ENCODE peak calls at places on chromosomes 5 and 9, in ten cellular contexts. One of them, this sample, is unnamed.

GRCh38 chr5:1288439-1289335 is 6.2 kb downstream of the TERT start:
- DNase-seq in IMR-90: no peak
- DNase-seq in AG09309: no peak
- DNase-seq in kidney epithelial cell: no peak
- DNase-seq in cardiac muscle cell: no peak
- DNase-seq in mucosa of descending colon: no peak
- DNase-seq in GM20000: no peak
- DNase-seq in body of pancreas: no peak
- DNase-seq in progenitor cell of endocrine pancreas: no peak
- DNase-seq in A549: no peak
- DNase-seq in this sample: no peak

GRCh38 chr5:90231688-90232087 is 177.9 kb downstream of the CETN3 start:
- DNase-seq in IMR-90: no peak
- DNase-seq in AG09309: no peak
- DNase-seq in kidney epithelial cell: no peak
- DNase-seq in cardiac muscle cell: no peak
- DNase-seq in mucosa of descending colon: no peak
- DNase-seq in GM20000: no peak
- DNase-seq in body of pancreas: no peak
- DNase-seq in progenitor cell of endocrine pancreas: no peak
- DNase-seq in A549: no peak
- DNase-seq in this sample: no peak

GRCh38 chr9:112747094-112747493 is 3.5 kb upstream of the SNX30 start:
- DNase-seq in IMR-90: no peak
- DNase-seq in AG09309: no peak
- DNase-seq in kidney epithelial cell: no peak
- DNase-seq in cardiac muscle cell: no peak
- DNase-seq in mucosa of descending colon: no peak
- DNase-seq in GM20000: no peak
- DNase-seq in body of pancreas: no peak
- DNase-seq in progenitor cell of endocrine pancreas: no peak
- DNase-seq in A549: no peak
- DNase-seq in this sample: no peak

GRCh38 chr5:2754621-2755370 is 3.3 kb upstream of the IRX2 start:
- DNase-seq in IMR-90: no peak
- DNase-seq in AG09309: no peak
- DNase-seq in kidney epithelial cell: no peak
- DNase-seq in cardiac muscle cell: peak; percentile 75
- DNase-seq in mucosa of descending colon: no peak
- DNase-seq in GM20000: no peak
- DNase-seq in body of pancreas: no peak
- DNase-seq in progenitor cell of endocrine pancreas: no peak
- DNase-seq in A549: no peak
- DNase-seq in this sample: no peak

GRCh38 chr9:113143432-113144227 is 7.2 kb upstream of the SLC31A2 start:
- DNase-seq in IMR-90: no peak
- DNase-seq in AG09309: no peak
- DNase-seq in kidney epithelial cell: no peak
- DNase-seq in cardiac muscle cell: no peak
- DNase-seq in mucosa of descending colon: no peak
- DNase-seq in GM20000: no peak
- DNase-seq in body of pancreas: no peak
- DNase-seq in progenitor cell of endocrine pancreas: no peak
- DNase-seq in A549: no peak
- DNase-seq in this sample: no peak

GRCh38 chr9:28163619-28164018 is 590.3 kb upstream of the C9orf72 start:
- DNase-seq in IMR-90: no peak
- DNase-seq in AG09309: no peak
- DNase-seq in kidney epithelial cell: no peak
- DNase-seq in cardiac muscle cell: no peak
- DNase-seq in mucosa of descending colon: no peak
- DNase-seq in GM20000: no peak
- DNase-seq in body of pancreas: no peak
- DNase-seq in progenitor cell of endocrine pancreas: no peak
- DNase-seq in A549: no peak
- DNase-seq in this sample: no peak

GRCh38 chr5:41336471-41336870 is 123.1 kb upstream of the C6 start:
- DNase-seq in IMR-90: no peak
- DNase-seq in AG09309: no peak
- DNase-seq in kidney epithelial cell: no peak
- DNase-seq in cardiac muscle cell: no peak
- DNase-seq in mucosa of descending colon: no peak
- DNase-seq in GM20000: no peak
- DNase-seq in body of pancreas: no peak
- DNase-seq in progenitor cell of endocrine pancreas: no peak
- DNase-seq in A549: no peak
- DNase-seq in this sample: no peak

GRCh38 chr5:170860818-170861217 is 1.0 kb upstream of the RANBP17 start:
- DNase-seq in IMR-90: no peak
- DNase-seq in AG09309: no peak
- DNase-seq in kidney epithelial cell: no peak
- DNase-seq in cardiac muscle cell: no peak
- DNase-seq in mucosa of descending colon: no peak
- DNase-seq in GM20000: no peak
- DNase-seq in body of pancreas: no peak
- DNase-seq in progenitor cell of endocrine pancreas: no peak
- DNase-seq in A549: no peak
- DNase-seq in this sample: no peak

GRCh38 chr9:74887981-74888370 is 255 bp upstream of the TRPM6 start:
- DNase-seq in IMR-90: no peak
- DNase-seq in AG09309: no peak
- DNase-seq in kidney epithelial cell: no peak
- DNase-seq in cardiac muscle cell: no peak
- DNase-seq in mucosa of descending colon: no peak
- DNase-seq in GM20000: no peak
- DNase-seq in body of pancreas: no peak
- DNase-seq in progenitor cell of endocrine pancreas: no peak
- DNase-seq in A549: no peak
- DNase-seq in this sample: no peak

GRCh38 chr5:112174959-112175594 is 244.0 kb downstream of the EPB41L4A start:
- DNase-seq in IMR-90: peak; percentile 26
- DNase-seq in AG09309: no peak
- DNase-seq in kidney epithelial cell: no peak
- DNase-seq in cardiac muscle cell: peak; percentile 74
- DNase-seq in mucosa of descending colon: peak; percentile 64
- DNase-seq in GM20000: peak; percentile 52
- DNase-seq in body of pancreas: peak; percentile 29
- DNase-seq in progenitor cell of endocrine pancreas: no peak
- DNase-seq in A549: peak; percentile 47
- DNase-seq in this sample: no peak

GRCh38 chr9:104843644-104844226 is 79.8 kb downstream of the NIPSNAP3B start:
- DNase-seq in IMR-90: no peak
- DNase-seq in AG09309: no peak
- DNase-seq in kidney epithelial cell: no peak
- DNase-seq in cardiac muscle cell: no peak
- DNase-seq in mucosa of descending colon: no peak
- DNase-seq in GM20000: no peak
- DNase-seq in body of pancreas: no peak
- DNase-seq in progenitor cell of endocrine pancreas: no peak
- DNase-seq in A549: no peak
- DNase-seq in this sample: no peak

GRCh38 chr9:37486256-37486615 is 488 bp downstream of the POLR1E start:
- DNase-seq in IMR-90: no peak
- DNase-seq in AG09309: no peak
- DNase-seq in kidney epithelial cell: no peak
- DNase-seq in cardiac muscle cell: no peak
- DNase-seq in mucosa of descending colon: no peak
- DNase-seq in GM20000: no peak
- DNase-seq in body of pancreas: no peak
- DNase-seq in progenitor cell of endocrine pancreas: no peak
- DNase-seq in A549: no peak
- DNase-seq in this sample: no peak

GRCh38 chr9:37485389-37486255 is at the start of gene POLR1E:
- DNase-seq in IMR-90: peak; percentile 89
- DNase-seq in AG09309: no peak
- DNase-seq in kidney epithelial cell: peak; percentile 79
- DNase-seq in cardiac muscle cell: peak; percentile 97
- DNase-seq in mucosa of descending colon: peak; percentile 98
- DNase-seq in GM20000: peak; percentile 98
- DNase-seq in body of pancreas: peak; percentile 98
- DNase-seq in progenitor cell of endocrine pancreas: peak; percentile 89
- DNase-seq in A549: peak; percentile 99
- DNase-seq in this sample: peak; percentile 43

GRCh38 chr9:37476930-37477329 is 8.8 kb upstream of the POLR1E start:
- DNase-seq in IMR-90: no peak
- DNase-seq in AG09309: no peak
- DNase-seq in kidney epithelial cell: no peak
- DNase-seq in cardiac muscle cell: no peak
- DNase-seq in mucosa of descending colon: no peak
- DNase-seq in GM20000: no peak
- DNase-seq in body of pancreas: no peak
- DNase-seq in progenitor cell of endocrine pancreas: no peak
- DNase-seq in A549: no peak
- DNase-seq in this sample: no peak

GRCh38 chr9:37480759-37481158 is 5.0 kb upstream of the POLR1E start:
- DNase-seq in IMR-90: no peak
- DNase-seq in AG09309: no peak
- DNase-seq in kidney epithelial cell: no peak
- DNase-seq in cardiac muscle cell: no peak
- DNase-seq in mucosa of descending colon: no peak
- DNase-seq in GM20000: no peak
- DNase-seq in body of pancreas: no peak
- DNase-seq in progenitor cell of endocrine pancreas: no peak
- DNase-seq in A549: no peak
- DNase-seq in this sample: no peak
- TF ChIP-seq CTCF in IMR-90: no peak
- TF ChIP-seq CTCF in AG09309: no peak
- TF ChIP-seq CTCF in kidney epithelial cell: no peak
- TF ChIP-seq CTCF in cardiac muscle cell: no peak
- TF ChIP-seq CTCF in mucosa of descending colon: no peak
- TF ChIP-seq CTCF in GM20000: no peak
- TF ChIP-seq CTCF in body of pancreas: no peak
- TF ChIP-seq CTCF in progenitor cell of endocrine pancreas: no peak
- TF ChIP-seq CTCF in A549: no peak
- TF ChIP-seq CTCF in this sample: no peak

GRCh38 chr9:134436356-134436717 is 110.1 kb downstream of the RXRA start:
- DNase-seq in IMR-90: no peak
- DNase-seq in AG09309: no peak
- DNase-seq in kidney epithelial cell: no peak
- DNase-seq in cardiac muscle cell: no peak
- DNase-seq in mucosa of descending colon: no peak
- DNase-seq in GM20000: no peak
- DNase-seq in body of pancreas: no peak
- DNase-seq in progenitor cell of endocrine pancreas: no peak
- DNase-seq in A549: no peak
- DNase-seq in this sample: no peak

GRCh38 chr9:134439368-134439784 is 113.1 kb downstream of the RXRA start:
- DNase-seq in IMR-90: no peak
- DNase-seq in AG09309: no peak
- DNase-seq in kidney epithelial cell: no peak
- DNase-seq in cardiac muscle cell: no peak
- DNase-seq in mucosa of descending colon: no peak
- DNase-seq in GM20000: no peak
- DNase-seq in body of pancreas: no peak
- DNase-seq in progenitor cell of endocrine pancreas: no peak
- DNase-seq in A549: no peak
- DNase-seq in this sample: no peak

GRCh38 chr9:134436926-134437325 is 110.7 kb downstream of the RXRA start:
- DNase-seq in IMR-90: no peak
- DNase-seq in AG09309: no peak
- DNase-seq in kidney epithelial cell: no peak
- DNase-seq in cardiac muscle cell: no peak
- DNase-seq in mucosa of descending colon: no peak
- DNase-seq in GM20000: no peak
- DNase-seq in body of pancreas: no peak
- DNase-seq in progenitor cell of endocrine pancreas: no peak
- DNase-seq in A549: no peak
- DNase-seq in this sample: no peak

GRCh38 chr9:134437417-134438203 is 111.4 kb downstream of the RXRA start:
- DNase-seq in IMR-90: no peak
- DNase-seq in AG09309: no peak
- DNase-seq in kidney epithelial cell: no peak
- DNase-seq in cardiac muscle cell: peak; percentile 49
- DNase-seq in mucosa of descending colon: no peak
- DNase-seq in GM20000: no peak
- DNase-seq in body of pancreas: no peak
- DNase-seq in progenitor cell of endocrine pancreas: no peak
- DNase-seq in A549: no peak
- DNase-seq in this sample: no peak

GRCh38 chr9:134438204-134438788 is 112.0 kb downstream of the RXRA start:
- DNase-seq in IMR-90: no peak
- DNase-seq in AG09309: no peak
- DNase-seq in kidney epithelial cell: no peak
- DNase-seq in cardiac muscle cell: no peak
- DNase-seq in mucosa of descending colon: no peak
- DNase-seq in GM20000: no peak
- DNase-seq in body of pancreas: no peak
- DNase-seq in progenitor cell of endocrine pancreas: no peak
- DNase-seq in A549: no peak
- DNase-seq in this sample: no peak
- TF ChIP-seq CTCF in IMR-90: no peak
- TF ChIP-seq CTCF in AG09309: no peak
- TF ChIP-seq CTCF in kidney epithelial cell: peak; percentile 56
- TF ChIP-seq CTCF in cardiac muscle cell: no peak
- TF ChIP-seq CTCF in mucosa of descending colon: no peak
- TF ChIP-seq CTCF in GM20000: no peak
- TF ChIP-seq CTCF in body of pancreas: no peak
- TF ChIP-seq CTCF in progenitor cell of endocrine pancreas: no peak
- TF ChIP-seq CTCF in A549: no peak
- TF ChIP-seq CTCF in this sample: no peak

DNA sequence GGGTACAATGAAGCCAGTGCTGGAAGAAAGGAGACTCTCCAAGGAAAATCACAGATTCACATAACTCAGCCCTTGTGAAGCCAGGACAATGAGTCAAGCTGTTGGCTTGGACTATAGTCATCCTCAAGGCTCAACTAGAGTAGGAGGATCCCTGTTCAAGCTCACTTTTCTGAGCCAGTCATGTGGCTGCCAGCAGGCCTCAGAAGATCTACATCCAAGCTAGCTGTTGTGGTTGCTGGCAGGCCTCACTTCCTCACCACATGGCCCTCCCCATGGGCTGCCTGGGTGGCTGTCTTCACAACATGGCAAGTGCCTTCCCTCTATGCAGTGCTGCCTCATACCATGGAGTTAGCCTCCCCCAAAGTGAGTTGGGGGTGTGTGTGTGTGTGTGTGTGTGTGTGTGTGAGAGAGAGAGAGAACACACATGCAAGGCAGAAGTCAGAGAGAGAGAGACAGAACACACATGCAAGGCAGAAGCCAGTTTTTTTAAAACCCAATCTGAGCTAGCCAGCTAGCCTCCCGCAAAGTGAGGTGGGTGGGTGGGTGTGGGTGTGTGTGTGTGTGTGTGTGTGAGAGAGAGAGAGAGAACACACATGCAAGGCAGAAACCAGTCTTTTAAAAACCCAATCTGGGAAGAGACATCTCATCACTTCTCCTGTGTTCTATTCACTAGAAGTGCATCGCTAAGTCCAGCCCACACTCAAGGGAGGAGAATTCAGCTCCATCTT is 17.1 kb downstream of the SCAI start:
- DNase-seq in IMR-90: peak; percentile 100
- DNase-seq in AG09309: peak; percentile 99
- DNase-seq in kidney epithelial cell: peak; percentile 79
- DNase-seq in cardiac muscle cell: peak; percentile 21
- DNase-seq in mucosa of descending colon: peak; percentile 72
- DNase-seq in GM20000: peak; percentile 70
- DNase-seq in body of pancreas: peak; percentile 57
- DNase-seq in progenitor cell of endocrine pancreas: no peak
- DNase-seq in A549: no peak
- DNase-seq in this sample: peak; percentile 67
- TF ChIP-seq CTCF in IMR-90: no peak
- TF ChIP-seq CTCF in AG09309: no peak
- TF ChIP-seq CTCF in kidney epithelial cell: no peak
- TF ChIP-seq CTCF in cardiac muscle cell: no peak
- TF ChIP-seq CTCF in mucosa of descending colon: no peak
- TF ChIP-seq CTCF in GM20000: no peak
- TF ChIP-seq CTCF in body of pancreas: no peak
- TF ChIP-seq CTCF in progenitor cell of endocrine pancreas: no peak
- TF ChIP-seq CTCF in A549: no peak
- TF ChIP-seq CTCF in this sample: no peak

GRCh38 chr9:137286980-137287383 is 9.5 kb downstream of the TOR4A start:
- DNase-seq in IMR-90: peak; percentile 59
- DNase-seq in AG09309: no peak
- DNase-seq in kidney epithelial cell: no peak
- DNase-seq in cardiac muscle cell: peak; percentile 61
- DNase-seq in mucosa of descending colon: peak; percentile 83
- DNase-seq in GM20000: peak; percentile 82
- DNase-seq in body of pancreas: peak; percentile 87
- DNase-seq in progenitor cell of endocrine pancreas: no peak
- DNase-seq in A549: peak; percentile 94
- DNase-seq in this sample: no peak
- TF ChIP-seq CTCF in IMR-90: peak; percentile 55
- TF ChIP-seq CTCF in AG09309: peak; percentile 65
- TF ChIP-seq CTCF in kidney epithelial cell: peak; percentile 66
- TF ChIP-seq CTCF in cardiac muscle cell: peak; percentile 31
- TF ChIP-seq CTCF in mucosa of descending colon: peak; percentile 33
- TF ChIP-seq CTCF in GM20000: peak; percentile 35
- TF ChIP-seq CTCF in body of pancreas: peak; percentile 57
- TF ChIP-seq CTCF in progenitor cell of endocrine pancreas: peak; percentile 52
- TF ChIP-seq CTCF in A549: peak; percentile 54
- TF ChIP-seq CTCF in this sample: peak; percentile 76